ENCODE peak calls at places on chromosome 21, in ten cellular contexts. G, J, I, U, W, T, A, V, L and Z are unnamed samples.

GRCh38 chr21:42221581-42222345 is 2.8 kb downstream of the ABCG1 start:
- DNase-seq in G (no peak), J (no peak), I (no peak), U (no peak), W (no peak), T (no peak), A (peak), V (no peak), L (no peak), Z (no peak)

GRCh38 chr21:35940074-35940927 is 120.0 kb downstream of the SETD4 start:
- DNase-seq in G (no peak), J (peak), I (peak), U (no peak), W (peak), T (peak), A (peak), V (peak), L (peak), Z (no peak)

GRCh38 chr21:29018540-29018939 is 609 bp downstream of the RWDD2B start:
- DNase-seq in G (no peak), J (no peak), I (no peak), U (no peak), W (no peak), T (no peak), A (no peak), V (no peak), L (no peak), Z (no peak)

GRCh38 chr21:42125571-42126544 is 54.7 kb downstream of the UMODL1 start:
- DNase-seq in G (no peak), J (no peak), I (peak), U (peak), W (no peak), T (no peak), A (no peak), V (peak), L (no peak), Z (no peak)

GRCh38 chr21:26748066-26748465 is 97.1 kb downstream of the ADAMTS1 start:
- DNase-seq in G (no peak), J (no peak), I (no peak), U (no peak), W (no peak), T (no peak), A (no peak), V (no peak), L (no peak), Z (no peak)

GRCh38 chr21:36092676-36093075 is 22.9 kb downstream of the CBR1 start:
- DNase-seq in G (no peak), J (no peak), I (no peak), U (no peak), W (no peak), T (no peak), A (no peak), V (no peak), L (no peak), Z (no peak)

GRCh38 chr21:33976082-33976979 is 60.7 kb upstream of the ATP5PO start:
- DNase-seq in G (peak), J (no peak), I (peak), U (no peak), W (no peak), T (peak), A (no peak), V (no peak), L (peak), Z (peak)

GRCh38 chr21:45256912-45257672 is 30.6 kb downstream of the POFUT2 start:
- DNase-seq in G (no peak), J (no peak), I (no peak), U (no peak), W (no peak), T (peak), A (no peak), V (peak), L (no peak), Z (no peak)

GRCh38 chr21:15848632-15849031 is 118.8 kb downstream of the USP25 start:
- DNase-seq in G (no peak), J (no peak), I (peak), U (no peak), W (no peak), T (no peak), A (no peak), V (no peak), L (no peak), Z (no peak)

GRCh38 chr21:25385912-25386474 is 221.3 kb downstream of the MRPL39 start:
- DNase-seq in G (no peak), J (no peak), I (peak), U (no peak), W (peak), T (peak), A (peak), V (peak), L (peak), Z (peak)

GRCh38 chr21:29321217-29321616 is 22.5 kb downstream of the BACH1 start:
- DNase-seq in G (no peak), J (no peak), I (no peak), U (no peak), W (no peak), T (no peak), A (no peak), V (no peak), L (no peak), Z (no peak)

GRCh38 chr21:41777934-41778815 is 11.3 kb upstream of the RIPK4 start:
- DNase-seq in G (no peak), J (peak), I (peak), U (peak), W (peak), T (peak), A (peak), V (peak), L (no peak), Z (no peak)

GRCh38 chr21:45607021-45607921 is 36.3 kb upstream of the PCBP3 start:
- DNase-seq in G (no peak), J (no peak), I (peak), U (no peak), W (no peak), T (no peak), A (no peak), V (no peak), L (no peak), Z (no peak)

GRCh38 chr21:45537746-45538291 is 4.4 kb downstream of the SLC19A1 start:
- DNase-seq in G (no peak), J (peak), I (no peak), U (peak), W (no peak), T (no peak), A (no peak), V (no peak), L (no peak), Z (no peak)

GRCh38 chr21:37101384-37101783 is 28.3 kb downstream of the TTC3 start:
- DNase-seq in G (no peak), J (no peak), I (peak), U (no peak), W (no peak), T (no peak), A (no peak), V (no peak), L (no peak), Z (no peak)

GRCh38 chr21:37093977-37094376 is 20.9 kb downstream of the TTC3 start:
- DNase-seq in G (no peak), J (no peak), I (no peak), U (no peak), W (no peak), T (no peak), A (no peak), V (no peak), L (no peak), Z (no peak)

GRCh38 chr21:37095821-37096220 is 22.8 kb downstream of the TTC3 start:
- DNase-seq in G (no peak), J (no peak), I (no peak), U (no peak), W (no peak), T (no peak), A (no peak), V (peak), L (no peak), Z (no peak)

DNA sequence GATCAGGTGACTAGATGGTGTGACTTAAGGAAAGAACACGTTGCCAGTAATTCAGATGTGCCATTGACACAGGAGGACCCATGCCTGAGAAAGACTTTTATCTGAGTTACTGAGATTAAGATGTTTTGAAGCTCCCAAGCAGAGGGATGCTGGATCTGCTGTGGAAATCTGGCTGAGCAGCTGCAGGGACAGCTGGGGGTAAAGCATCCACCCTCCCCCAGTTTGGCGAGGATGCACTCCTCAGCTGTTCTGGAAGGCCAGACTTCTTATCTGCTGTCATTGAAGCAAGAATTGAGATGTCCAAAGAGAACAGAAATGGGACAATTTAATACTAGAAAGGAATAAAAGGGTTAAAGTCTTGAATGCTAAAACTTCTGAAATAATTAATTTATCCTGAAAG is 25.7 kb downstream of the TTC3 start:
- DNase-seq in G (no peak), J (no peak), I (no peak), U (no peak), W (no peak), T (no peak), A (no peak), V (no peak), L (no peak), Z (no peak)
- TF ChIP-seq CTCF in G (no peak), J (no peak), I (no peak), U (no peak), W (no peak), T (no peak), A (no peak), V (no peak), L (no peak), Z (no peak)

GRCh38 chr21:32143222-32143939 is 135.5 kb downstream of the MIS18A start:
- DNase-seq in G (no peak), J (peak), I (no peak), U (peak), W (no peak), T (no peak), A (peak), V (peak), L (no peak), Z (no peak)
- TF ChIP-seq CTCF in G (no peak), J (no peak), I (no peak), U (no peak), W (no peak), T (no peak), A (no peak), V (no peak), L (no peak), Z (no peak)

DNA sequence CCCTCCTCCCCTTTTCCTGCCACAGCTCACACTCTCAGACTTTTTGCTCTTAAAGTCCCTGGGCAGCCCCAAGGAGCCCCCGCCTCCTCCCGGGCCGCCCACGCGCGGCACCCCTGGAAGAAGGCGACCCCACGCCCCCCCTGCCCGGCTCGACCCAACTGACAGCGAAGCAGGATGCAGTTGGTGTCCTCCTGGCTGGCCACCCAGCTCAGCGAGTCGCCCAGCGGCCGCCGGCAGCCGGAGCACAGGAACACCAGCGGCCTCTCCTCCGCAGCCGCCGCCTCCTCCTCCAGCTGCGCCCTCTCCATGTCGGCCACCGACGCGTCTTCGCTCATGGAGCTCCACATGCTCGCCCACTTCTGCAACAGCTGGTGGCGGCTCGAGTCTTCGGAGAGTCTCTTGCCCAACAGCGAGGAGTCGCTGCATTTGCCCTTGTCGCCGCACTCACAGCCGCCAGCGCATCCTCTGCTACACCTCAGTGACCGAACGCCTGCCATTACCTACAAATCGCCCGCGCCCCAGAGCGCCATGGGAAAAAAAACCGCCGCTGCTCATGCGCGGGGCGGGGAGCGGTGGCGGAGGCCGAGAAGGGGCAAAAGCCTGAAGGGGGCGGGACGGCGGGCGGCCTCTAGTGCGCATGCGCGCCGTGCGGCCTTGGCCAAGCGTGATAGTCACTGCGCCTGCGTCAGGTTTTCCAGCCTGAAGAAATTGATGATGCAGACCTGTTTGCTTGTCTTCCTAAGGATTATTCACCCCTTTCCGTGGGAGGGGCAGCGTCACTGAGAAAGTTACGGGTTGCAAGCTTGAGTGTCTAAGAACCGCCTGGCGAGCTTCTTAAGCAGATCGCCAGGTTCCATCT is at the start of gene MIS18A:
- DNase-seq in G (peak), J (peak), I (peak), U (peak), W (peak), T (peak), A (peak), V (peak), L (peak), Z (peak)
- TF ChIP-seq CTCF in G (no peak), J (peak), I (no peak), U (peak), W (no peak), T (peak), A (no peak), V (peak), L (no peak), Z (no peak)

DNA sequence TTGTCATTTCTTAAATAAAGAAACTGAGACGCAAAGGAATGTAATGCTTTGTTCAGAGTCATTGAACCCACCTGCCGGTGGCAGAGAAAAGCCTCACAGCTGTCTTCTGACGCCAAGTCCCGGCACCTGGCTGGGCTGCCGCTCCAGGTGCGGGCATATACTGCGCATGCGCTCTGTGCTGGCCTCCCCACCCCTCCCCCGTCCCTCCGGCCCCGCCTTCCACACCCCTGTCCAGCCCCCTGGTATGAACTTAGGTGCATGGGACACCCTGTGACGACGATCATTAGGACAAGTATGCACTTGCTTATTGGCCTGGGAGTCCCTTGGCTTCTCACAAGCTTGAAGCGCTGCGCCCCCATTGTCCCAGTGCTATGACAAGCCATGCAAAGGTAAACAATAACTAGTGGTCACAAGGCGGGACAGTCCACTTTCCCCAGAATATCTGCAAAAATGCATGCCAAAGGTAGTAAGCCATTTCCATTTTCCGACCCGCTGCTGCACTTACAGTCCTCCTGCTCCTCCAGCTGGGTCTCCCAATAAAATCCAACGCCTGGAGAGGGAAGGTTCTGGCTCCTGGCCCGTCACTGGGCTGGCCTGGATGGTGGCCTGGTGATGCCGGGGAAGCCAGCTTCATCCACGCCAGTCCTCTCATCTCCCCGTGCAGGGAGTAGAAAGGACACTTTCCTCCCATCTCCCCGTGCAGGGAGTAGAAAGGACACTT is 100.4 kb downstream of the PSMG1 start:
- DNase-seq in G (no peak), J (no peak), I (no peak), U (no peak), W (peak), T (no peak), A (peak), V (peak), L (no peak), Z (no peak)
- TF ChIP-seq CTCF in G (no peak), J (no peak), I (no peak), U (no peak), W (no peak), T (no peak), A (no peak), V (no peak), L (no peak), Z (no peak)

GRCh38 chr21:43912910-43913309 is 47.9 kb downstream of the AGPAT3 start:
- DNase-seq in G (no peak), J (no peak), I (no peak), U (no peak), W (no peak), T (no peak), A (no peak), V (no peak), L (no peak), Z (no peak)

GRCh38 chr21:43911935-43912487 is 47.0 kb downstream of the AGPAT3 start:
- DNase-seq in G (no peak), J (no peak), I (no peak), U (no peak), W (no peak), T (no peak), A (no peak), V (no peak), L (no peak), Z (no peak)

GRCh38 chr21:43909736-43910455 is 44.9 kb downstream of the AGPAT3 start:
- DNase-seq in G (no peak), J (no peak), I (no peak), U (no peak), W (no peak), T (no peak), A (no peak), V (no peak), L (no peak), Z (no peak)

GRCh38 chr21:43910460-43910859 is 45.4 kb downstream of the AGPAT3 start:
- DNase-seq in G (no peak), J (no peak), I (no peak), U (no peak), W (no peak), T (no peak), A (no peak), V (no peak), L (no peak), Z (no peak)

DNA sequence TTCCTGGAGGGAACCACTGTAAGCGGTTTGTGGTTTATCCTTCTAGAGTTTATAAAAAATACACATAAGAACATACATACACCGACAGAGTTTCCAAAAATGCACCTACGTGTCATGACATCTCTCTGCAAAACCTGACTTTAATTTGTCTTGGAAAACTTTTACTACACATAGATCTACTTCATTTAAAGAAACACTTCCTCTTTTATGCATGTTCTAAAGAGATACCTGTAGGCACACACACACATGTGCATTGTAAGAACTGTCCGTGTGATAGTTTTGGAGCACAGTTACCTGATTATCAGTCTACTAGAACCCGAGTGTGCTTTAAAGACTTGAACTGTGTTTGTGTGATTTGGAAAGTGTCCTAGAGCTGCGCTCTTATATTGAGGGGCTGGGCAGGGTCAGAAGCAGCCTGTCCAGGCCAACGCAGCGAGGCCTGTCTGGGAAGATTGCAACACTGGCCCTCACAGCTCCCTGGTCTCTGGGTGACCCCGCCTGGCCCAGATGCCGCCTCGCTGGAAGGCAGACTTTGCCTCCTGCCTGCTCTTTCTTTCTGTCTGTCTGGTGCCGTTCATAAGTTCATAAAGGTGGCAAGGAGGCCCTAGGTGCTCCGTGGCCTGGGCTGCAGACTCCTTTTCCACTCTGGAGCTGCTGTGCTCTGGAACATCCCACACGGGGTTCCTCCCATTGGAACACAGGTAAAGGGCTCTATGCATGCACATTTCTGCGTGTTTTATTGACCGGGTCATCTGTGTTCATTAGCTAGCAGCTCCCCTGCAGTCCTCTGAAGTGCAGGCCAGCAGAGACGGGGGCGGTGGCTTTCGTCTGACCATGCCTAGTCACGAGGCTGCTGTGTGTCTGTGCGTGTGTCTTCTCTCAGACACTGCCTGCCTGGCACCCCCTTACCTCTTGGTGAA is 46.3 kb downstream of the AGPAT3 start:
- DNase-seq in G (no peak), J (no peak), I (no peak), U (peak), W (no peak), T (no peak), A (no peak), V (no peak), L (no peak), Z (no peak)
- TF ChIP-seq CTCF in G (no peak), J (no peak), I (no peak), U (no peak), W (no peak), T (no peak), A (no peak), V (no peak), L (no peak), Z (no peak)

DNA sequence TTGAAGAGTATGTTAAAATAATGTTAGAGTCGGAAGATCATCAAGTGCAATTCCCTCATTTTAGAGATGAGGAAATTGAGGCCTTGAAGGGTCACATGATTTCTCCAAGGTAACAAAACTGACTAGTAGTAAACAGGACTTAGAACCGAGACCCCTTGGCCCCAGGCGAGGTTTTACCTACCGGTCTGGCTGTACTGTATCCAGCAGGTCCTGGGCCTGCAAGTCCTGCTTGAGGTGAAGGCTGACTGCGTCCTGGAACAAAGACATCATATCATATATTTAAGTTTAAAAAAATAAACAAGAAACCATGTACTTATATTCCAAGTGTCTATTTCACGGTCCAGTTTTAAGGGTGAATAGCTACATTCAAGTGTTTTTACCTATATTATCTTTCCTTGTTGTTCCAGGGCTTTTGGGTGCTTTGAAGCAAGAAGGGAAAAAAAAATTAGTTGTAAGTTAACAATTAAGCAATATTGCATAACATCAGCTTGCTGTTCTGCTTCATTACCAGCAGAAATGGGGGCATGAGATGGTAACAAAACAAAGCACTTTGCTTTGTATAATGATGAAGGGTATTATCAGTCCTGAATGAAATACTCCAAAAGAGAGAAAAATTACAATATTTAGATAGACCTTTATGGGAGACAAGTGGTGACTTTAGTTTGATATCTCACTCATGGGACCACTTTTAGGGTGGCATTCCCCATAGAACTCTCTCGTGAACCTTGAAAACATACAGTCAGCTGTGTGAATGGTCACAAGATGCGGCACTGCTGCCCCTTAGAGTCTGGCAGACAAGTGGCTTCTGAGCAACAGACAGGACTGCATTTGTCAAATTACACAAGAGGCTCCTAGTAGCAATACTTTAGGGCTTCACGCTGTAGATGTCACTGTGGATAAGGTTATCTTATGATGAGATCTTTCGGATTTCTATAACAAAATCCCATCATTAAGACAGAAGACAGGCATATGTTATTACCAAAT is 29.8 kb upstream of the CFAP298 start:
- DNase-seq in G (no peak), J (no peak), I (peak), U (no peak), W (no peak), T (no peak), A (no peak), V (no peak), L (no peak), Z (no peak)
- TF ChIP-seq CTCF in G (no peak), J (no peak), I (no peak), U (no peak), W (no peak), T (no peak), A (no peak), V (no peak), L (no peak), Z (no peak)